ENCODE peak calls at places on chromosome 11, in seven cellular contexts. F, B, M, H, E, X and N are unnamed samples.

GRCh38 chr11:50155508-50155907 is 122.8 kb downstream of the OR4C45 start:
- DNase-seq in H (no peak), E (no peak), M (no peak), B (no peak), F (no peak), X (no peak), N (no peak)

GRCh38 chr11:83895516-83895915 is 609.3 kb upstream of the CCDC90B start:
- DNase-seq in X (no peak), H (no peak), M (no peak), B (no peak), E (no peak), F (no peak), N (no peak)

GRCh38 chr11:92192141-92192540 is 32.5 kb upstream of the FAT3 start:
- DNase-seq in F (no peak), M (no peak), H (no peak), E (no peak), B (no peak), X (no peak), N (no peak)

GRCh38 chr11:133082453-133082781 is 449.9 kb downstream of the OPCML start:
- DNase-seq in F (no peak), E (no peak), B (no peak), M (no peak), H (no peak), X (no peak), N (peak)

GRCh38 chr11:74466916-74467885 is at the start of gene KCNE3:
- DNase-seq in H (no peak), M (no peak), E (no peak), B (no peak), F (no peak), X (peak), N (no peak)

GRCh38 chr11:72578541-72578940 is 95.7 kb downstream of the PDE2A start:
- DNase-seq in F (no peak), H (no peak), X (no peak), B (no peak), E (no peak), M (no peak), N (no peak)

GRCh38 chr11:112524808-112525207 is 264.1 kb upstream of the PLET1 start:
- DNase-seq in X (no peak), B (no peak), H (no peak), F (no peak), M (no peak), E (no peak), N (peak)

GRCh38 chr11:72426758-72427157 is 7.6 kb downstream of the CLPB start:
- DNase-seq in X (no peak), F (no peak), B (no peak), M (no peak), H (no peak), E (no peak), N (peak)